ENCODE peak calls at places on chromosome 5, in five cellular contexts. M is thyroid gland, L is AG04450, T is esophagus squamous epithelium, C is right lobe of liver. O is an unnamed sample. For H3K27me3, the result is how much of the 10 kb centered on the place peaks cover.

GRCh38 chr5:179312557-179313235 is 32.6 kb downstream of the ADAMTS2 start:
- DNase-seq in M (no peak), L (no peak), T (no peak), C (peak), O (no peak)

GRCh38 chr5:119212666-119213065 is 141.8 kb downstream of the DMXL1 start:
- DNase-seq in M (no peak), L (no peak), T (no peak), C (no peak), O (no peak)

GRCh38 chr5:14628346-14628745 is 36.2 kb upstream of the OTULIN start:
- DNase-seq in M (peak), L (peak), T (no peak), C (no peak), O (peak)

GRCh38 chr5:91271999-91272398 is 111.1 kb downstream of the ARRDC3 start:
- DNase-seq in M (no peak), L (no peak), T (no peak), C (no peak), O (no peak)

GRCh38 chr5:60148356-60148755 is 254.8 kb upstream of the PDE4D start:
- DNase-seq in M (no peak), L (no peak), T (no peak), C (no peak), O (no peak)

GRCh38 chr5:63255609-63256008 is 677.0 kb downstream of the LRRC70 start:
- DNase-seq in M (no peak), L (no peak), T (no peak), C (no peak), O (no peak)

GRCh38 chr5:143094087-143094511 is 309.4 kb downstream of the NR3C1 start:
- DNase-seq in M (peak), L (no peak), T (no peak), C (no peak), O (no peak)

GRCh38 chr5:147303976-147304375 is 69.2 kb downstream of the STK32A start:
- DNase-seq in M (peak), L (peak), T (no peak), C (no peak), O (no peak)

GRCh38 chr5:178116406-178116885 is 3.1 kb downstream of the N4BP3 start:
- DNase-seq in M (no peak), L (no peak), T (no peak), C (no peak), O (peak)

GRCh38 chr5:14366763-14367162 is 214.8 kb upstream of the OTULINL start:
- DNase-seq in M (no peak), L (no peak), T (no peak), C (no peak), O (no peak)

DNA sequence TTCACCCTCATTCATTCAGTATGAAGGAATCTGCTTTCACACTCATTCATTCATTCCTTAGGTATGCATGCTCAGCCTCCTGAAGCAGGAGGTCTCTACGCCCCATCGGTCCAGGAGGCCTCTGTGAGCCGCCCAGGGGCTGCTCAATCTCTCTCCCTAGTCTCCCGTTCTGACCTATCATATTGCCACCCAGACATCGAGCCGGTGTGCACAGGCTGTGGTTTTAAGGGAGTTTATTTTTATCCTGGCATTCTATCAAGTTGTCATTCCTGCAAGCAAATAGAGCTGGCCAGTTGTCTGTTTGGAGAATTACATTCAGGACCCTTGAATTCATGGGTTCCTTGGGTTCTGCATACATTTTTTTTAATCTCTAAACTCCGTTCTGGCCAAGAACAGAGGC is 80.8 kb downstream of the ADAMTS16 start:
- DNase-seq in M (no peak), L (no peak), T (no peak), C (no peak), O (no peak)
- TF ChIP-seq CTCF in M (no peak), L (no peak), T (no peak), C (no peak), O (no peak)

GRCh38 chr5:1883120-1883924 is 597 bp upstream of the IRX4 start:
- DNase-seq in M (no peak), L (no peak), T (no peak), C (no peak), O (no peak)
- H3K27me3 ChIP-seq in M (under half), L (half or more), T (under half), C (under half), O (half or more)

DNA sequence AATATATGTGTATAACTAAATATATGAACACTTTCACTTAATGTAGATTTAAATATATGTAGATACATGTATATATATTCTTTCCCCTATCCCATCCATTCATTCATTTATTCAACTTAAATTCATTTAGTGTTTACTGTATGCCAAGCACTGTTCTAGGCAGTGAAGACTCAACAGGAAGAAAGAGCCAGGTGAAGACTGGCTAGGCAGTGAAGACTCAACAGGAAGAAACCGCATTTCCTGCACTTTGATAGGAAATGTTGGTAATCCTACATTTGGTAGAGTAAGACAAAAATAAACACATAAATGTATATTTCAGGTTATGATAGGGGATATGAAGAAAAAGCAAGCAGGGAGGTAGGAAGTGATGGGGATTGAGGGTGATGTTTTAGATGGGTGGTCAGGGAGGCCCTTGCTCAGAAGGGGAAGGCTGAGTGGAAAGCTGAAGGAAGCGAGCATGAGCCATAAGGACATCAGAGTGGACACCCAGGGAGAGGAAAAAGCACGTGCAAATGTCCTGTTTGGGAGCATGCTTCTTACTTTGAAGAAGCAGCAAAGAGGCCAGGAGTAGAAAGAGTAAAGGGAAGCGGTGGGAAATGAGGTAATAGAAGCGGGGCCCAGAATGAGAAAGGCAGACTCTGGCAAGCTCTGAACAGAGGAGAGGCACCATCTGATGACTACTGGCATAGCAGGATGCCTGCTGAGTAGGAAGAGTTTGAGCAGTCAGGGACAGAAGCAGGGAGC is 227.8 kb upstream of the MAP3K1 start:
- DNase-seq in M (no peak), L (no peak), T (no peak), C (no peak), O (no peak)
- H3K27ac ChIP-seq in M (no peak), L (no peak), T (peak), C (no peak), O (peak)

DNA sequence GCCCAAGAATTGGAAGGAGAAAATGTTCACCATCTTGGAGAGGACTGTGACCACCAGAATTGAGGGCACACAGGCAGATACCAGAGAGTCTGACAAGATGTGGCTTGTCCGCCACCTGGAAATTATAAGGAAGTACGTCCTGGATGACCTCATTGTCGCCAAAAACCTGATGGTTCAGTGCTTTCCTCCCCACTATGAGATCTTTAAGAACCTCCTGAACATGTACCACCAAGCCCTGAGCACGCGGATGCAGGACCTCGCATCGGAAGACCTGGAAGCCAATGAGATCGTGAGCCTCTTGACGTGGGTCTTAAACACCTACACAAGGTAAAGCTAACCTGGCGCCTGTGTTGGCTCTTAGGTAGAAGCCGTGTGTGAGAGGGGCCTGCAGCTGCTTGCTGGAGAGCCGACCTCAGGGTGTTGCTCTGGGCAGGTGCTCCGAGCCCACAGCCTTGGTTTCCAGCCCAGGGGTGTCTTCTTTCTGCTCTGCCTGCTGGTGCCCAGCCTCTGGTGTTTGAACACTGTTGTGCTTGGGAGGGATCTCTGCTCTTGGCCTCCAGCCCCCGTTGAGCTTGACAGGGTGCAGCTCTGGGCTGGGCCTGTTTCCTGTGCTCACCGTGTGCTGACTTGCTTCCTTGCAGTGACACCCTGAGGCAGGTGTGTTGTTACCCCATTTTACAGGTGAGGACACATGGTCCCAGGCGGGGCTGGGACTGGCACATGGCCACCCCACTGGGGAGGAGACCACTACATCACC is 10.9 kb downstream of the EXOC3 start:
- DNase-seq in M (no peak), L (no peak), T (no peak), C (peak), O (no peak)
- TF ChIP-seq CTCF in M (no peak), L (no peak), T (no peak), C (no peak), O (no peak)

DNA sequence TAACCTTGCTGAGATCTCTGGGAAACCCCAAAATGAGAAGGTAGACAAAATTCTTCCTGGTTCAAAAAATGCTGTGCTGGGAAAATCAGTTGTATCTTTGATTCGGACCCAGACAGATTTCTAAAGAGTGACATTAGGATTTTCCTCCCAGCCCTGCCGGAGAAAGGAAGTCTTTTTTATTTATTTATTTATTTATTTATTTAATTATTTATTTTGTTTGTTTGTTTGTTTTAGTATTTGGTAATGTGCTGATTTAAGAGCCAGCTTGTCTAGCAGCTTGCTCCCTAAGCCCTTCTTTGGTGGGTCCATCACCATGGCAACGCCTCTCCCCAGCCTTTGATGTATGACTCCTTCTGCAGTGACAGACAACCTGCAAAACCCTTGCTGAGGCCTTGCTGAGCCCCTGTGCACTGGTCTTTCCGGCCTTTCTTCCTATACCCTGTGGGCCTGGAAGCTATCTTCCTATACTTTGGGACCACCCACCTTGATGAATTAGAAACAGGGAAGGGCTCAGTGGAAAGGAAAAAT is 60.6 kb upstream of the AFAP1L1 start:
- DNase-seq in M (no peak), L (no peak), T (no peak), C (no peak), O (peak)
- H3K27me3 ChIP-seq in M (under half), L (under half), T (under half), C (under half), O (under half)

GRCh38 chr5:176878463-176878862 is 20.7 kb downstream of the HK3 start:
- DNase-seq in M (no peak), L (no peak), T (no peak), C (no peak), O (no peak)
- H3K27ac ChIP-seq in M (no peak), L (no peak), T (no peak), C (no peak), O (no peak)

GRCh38 chr5:141902015-141902414 is 21.7 kb upstream of the DELE1 start:
- DNase-seq in M (peak), L (no peak), T (no peak), C (no peak), O (no peak)
- TF ChIP-seq CTCF in M (no peak), L (no peak), T (no peak), C (no peak), O (no peak)

GRCh38 chr5:136114406-136115132 is 18.1 kb upstream of the SMAD5 start:
- DNase-seq in M (no peak), L (no peak), T (no peak), C (no peak), O (no peak)

GRCh38 chr5:136113606-136114005 is 19.0 kb upstream of the SMAD5 start:
- DNase-seq in M (no peak), L (no peak), T (no peak), C (no peak), O (no peak)

GRCh38 chr5:136109453-136109852 is 23.2 kb upstream of the SMAD5 start:
- DNase-seq in M (no peak), L (no peak), T (no peak), C (no peak), O (no peak)

GRCh38 chr5:136120529-136120928 is 12.1 kb upstream of the SMAD5 start:
- DNase-seq in M (no peak), L (no peak), T (no peak), C (no peak), O (no peak)

DNA sequence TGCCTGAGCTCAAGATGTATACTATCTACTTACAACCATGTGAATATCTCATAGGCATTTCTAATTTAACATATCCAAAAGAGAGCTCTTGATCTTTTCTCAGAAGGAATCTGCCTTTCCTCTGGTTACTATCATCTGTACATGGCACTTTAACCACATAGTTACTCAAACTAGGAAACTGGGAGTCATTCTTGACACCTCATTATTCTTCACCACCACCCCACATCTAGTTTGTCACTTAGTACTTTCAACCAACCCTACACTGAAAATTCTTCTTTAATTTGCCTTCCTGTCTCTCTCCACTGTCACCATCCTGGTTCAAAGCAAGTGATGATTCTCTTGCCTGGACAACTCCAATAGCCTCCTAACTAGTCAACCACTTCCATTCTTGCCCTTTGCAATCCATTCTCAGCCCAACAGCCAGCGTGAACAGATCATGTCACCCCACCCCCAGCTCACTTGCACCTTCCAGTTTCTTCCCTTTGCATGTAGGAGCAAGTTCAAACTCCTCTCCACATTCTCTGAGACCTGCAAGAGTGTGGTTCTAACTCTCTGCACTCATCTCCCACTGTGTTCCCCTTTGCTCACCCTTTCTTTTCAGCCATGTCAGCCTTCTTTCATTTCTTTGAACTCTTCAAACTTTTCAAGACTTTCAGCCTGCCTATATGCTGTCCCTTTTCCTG is 17.3 kb upstream of the SMAD5 start:
- DNase-seq in M (no peak), L (no peak), T (no peak), C (no peak), O (no peak)
- H3K27me3 ChIP-seq in M (under half), L (under half), T (under half), C (under half), O (under half)

GRCh38 chr5:98110791-98111190 is 662.7 kb upstream of the RGMB start:
- DNase-seq in M (no peak), L (no peak), T (no peak), C (no peak), O (no peak)
- H3K27ac ChIP-seq in M (no peak), L (peak), T (no peak), C (no peak), O (no peak)

O was measured in CD4-positive, alpha-beta T cell.